ENCODE peak calls at places on chromosomes 3 and 15, in five cellular contexts. Z is psoas muscle, I is cardiac muscle cell, B is left ventricle myocardium inferior, R is ovary. Q is an unnamed sample.

GRCh38 chr3:151795276-151795675 is 18.6 kb upstream of the AADAC start:
- DNase-seq in R (no peak), B (no peak), I (no peak), Z (no peak), Q (no peak)

GRCh38 chr3:144923051-144923450 is 951.4 kb downstream of the DIPK2A start:
- DNase-seq in I (no peak), R (no peak), B (no peak), Z (no peak), Q (no peak)

GRCh38 chr3:16841906-16842709 is 42.6 kb upstream of the PLCL2 start:
- DNase-seq in R (no peak), Z (peak), B (peak), I (peak), Q (no peak)

GRCh38 chr15:65824031-65824743 is 32.1 kb upstream of the DENND4A start:
- DNase-seq in R (no peak), Z (no peak), I (peak), B (no peak), Q (no peak)

GRCh38 chr3:188979669-188980311 is 192.0 kb upstream of the TPRG1 start:
- DNase-seq in B (no peak), R (no peak), Z (no peak), I (no peak), Q (no peak)

GRCh38 chr3:18153571-18154173 is 271.5 kb downstream of the SATB1 start:
- DNase-seq in I (no peak), Z (no peak), B (no peak), R (no peak), Q (no peak)

GRCh38 chr3:148763921-148764320 is 63.7 kb upstream of the CPB1 start:
- DNase-seq in Z (no peak), I (no peak), B (no peak), R (no peak), Q (no peak)

GRCh38 chr3:62548806-62549205 is 175.5 kb upstream of the FEZF2 start:
- DNase-seq in Z (no peak), I (no peak), B (no peak), R (no peak), Q (no peak)

GRCh38 chr3:119331661-119332060 is 37.5 kb downstream of the ARHGAP31 start:
- DNase-seq in B (no peak), R (no peak), I (peak), Z (no peak), Q (no peak)

DNA sequence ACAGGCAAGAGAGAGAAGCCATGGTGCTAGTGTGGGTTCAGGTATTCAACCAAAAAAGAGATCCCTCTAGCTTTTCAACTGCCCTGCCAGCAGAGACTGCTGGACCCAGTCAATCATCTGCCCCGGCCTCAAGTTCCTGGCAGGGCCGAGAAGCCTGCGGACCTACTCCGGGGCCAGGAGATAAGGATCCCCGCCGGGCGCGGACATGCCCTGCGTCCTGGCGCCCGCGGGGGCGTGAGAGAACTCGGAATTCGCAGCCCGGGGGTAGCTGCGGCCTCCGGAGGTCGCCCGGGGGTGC is 821 bp upstream of the MAGI1 start:
- DNase-seq in I (peak), R (peak), B (peak), Z (peak), Q (peak)
- H3K27ac ChIP-seq in I (peak), R (no peak), B (peak), Z (peak), Q (peak)

GRCh38 chr3:89947357-89947954 is 840.0 kb downstream of the EPHA3 start:
- DNase-seq in R (no peak), B (no peak), I (peak), Z (no peak), Q (no peak)
- H3K4me3 ChIP-seq in R (no peak), B (no peak), I (no peak), Z (no peak), Q (no peak)

GRCh38 chr3:64814360-64814759 is 126.6 kb upstream of the ADAMTS9 start:
- DNase-seq in I (peak), R (no peak), B (no peak), Z (no peak), Q (peak)
- H3K27ac ChIP-seq in I (peak), R (no peak), B (peak), Z (peak), Q (peak)

GRCh38 chr15:90049030-90049429 is 47.9 kb downstream of the ZNF710 start:
- DNase-seq in Z (peak), I (no peak), R (no peak), B (no peak), Q (no peak)

GRCh38 chr15:90047956-90048575 is 46.9 kb downstream of the ZNF710 start:
- DNase-seq in B (no peak), Z (peak), R (no peak), I (no peak), Q (no peak)

GRCh38 chr15:90044916-90045371 is 43.8 kb downstream of the ZNF710 start:
- DNase-seq in I (no peak), R (no peak), B (no peak), Z (no peak), Q (no peak)

GRCh38 chr15:90046289-90046688 is 45.2 kb downstream of the ZNF710 start:
- DNase-seq in R (no peak), B (no peak), Z (peak), I (no peak), Q (no peak)

DNA sequence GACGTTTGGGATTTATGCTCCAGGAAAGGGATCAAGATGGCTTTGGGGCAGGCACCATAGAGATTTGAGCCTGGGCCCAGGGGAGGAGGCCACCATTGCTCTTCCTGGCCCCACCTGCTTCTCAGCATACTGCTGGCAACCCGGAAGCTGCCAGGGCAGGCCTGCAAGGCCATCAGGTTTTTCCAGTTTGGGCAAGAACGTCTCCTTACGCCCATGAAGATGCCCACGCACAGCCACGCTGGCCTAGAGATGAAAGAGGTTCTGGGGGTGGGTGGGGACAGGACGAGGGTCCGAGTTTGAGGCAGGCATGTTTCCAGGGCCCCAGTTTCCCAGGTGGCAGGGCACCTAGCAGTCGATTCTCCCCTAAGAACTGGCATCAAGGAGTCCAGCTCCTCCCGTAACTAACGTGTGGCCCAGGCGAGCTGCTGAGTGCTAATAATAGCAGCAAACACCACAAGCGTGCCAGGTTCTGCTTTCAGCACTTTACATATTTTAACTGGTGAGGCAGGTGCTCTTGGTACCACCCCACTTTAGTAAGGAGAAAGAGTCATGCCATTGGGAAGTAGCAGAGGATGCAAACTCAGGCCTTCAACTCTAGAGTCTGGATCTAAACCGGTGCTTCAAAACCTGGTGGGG is 45.8 kb downstream of the ZNF710 start:
- DNase-seq in Z (peak), R (no peak), B (no peak), I (peak), Q (no peak)
- H3K4me3 ChIP-seq in Z (no peak), R (no peak), B (no peak), I (no peak), Q (no peak)

DNA sequence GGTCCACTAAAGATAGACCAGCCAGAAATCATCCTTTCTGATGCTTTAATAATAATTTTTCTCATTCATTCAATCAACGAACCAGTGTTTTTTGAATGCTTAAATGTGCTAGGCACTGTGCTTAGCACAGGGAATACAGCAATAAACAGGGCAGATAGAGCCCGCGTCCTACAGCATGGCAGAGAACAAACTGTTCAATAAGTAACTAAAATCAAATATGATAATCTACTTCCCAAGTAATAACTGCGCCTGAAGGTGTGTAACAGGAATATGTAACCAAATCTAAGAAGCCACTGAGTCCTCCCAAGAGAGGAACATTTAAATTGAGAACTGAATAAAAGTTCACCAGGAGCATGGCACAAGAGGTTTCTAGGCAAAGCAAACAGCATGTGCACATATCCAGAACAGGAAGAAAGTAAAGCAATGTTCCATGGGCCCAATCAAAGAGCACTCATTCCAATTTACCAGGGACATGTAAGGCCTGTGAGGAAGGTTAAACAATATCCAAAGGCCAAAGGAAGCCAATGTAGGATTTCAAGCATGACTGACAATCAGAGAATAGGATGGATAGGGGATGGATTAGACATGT is 311.0 kb upstream of the RARB start:
- DNase-seq in R (no peak), I (no peak), B (no peak), Z (no peak), Q (no peak)
- H3K27ac ChIP-seq in R (no peak), I (no peak), B (no peak), Z (no peak), Q (no peak)

DNA sequence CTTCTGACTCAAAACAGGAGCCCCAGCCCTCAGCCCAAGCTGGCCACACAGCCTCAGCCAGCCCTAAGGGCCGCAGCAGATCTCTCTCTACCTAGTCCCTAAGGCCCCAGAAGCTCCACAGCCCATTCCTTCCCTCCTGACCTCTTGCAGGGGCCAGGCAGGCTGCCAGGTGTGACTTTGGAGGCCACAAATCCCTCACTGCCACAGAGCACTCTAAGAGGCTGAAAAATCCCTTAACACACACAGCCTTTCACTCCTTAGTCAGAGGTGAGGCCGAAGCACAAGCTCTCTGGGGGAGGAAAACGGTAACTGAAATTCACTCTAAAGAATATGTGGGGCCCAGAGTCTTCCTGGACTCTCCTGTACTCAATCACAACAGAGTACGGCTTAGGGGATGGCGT is 23.3 kb downstream of the LRRC2 start:
- DNase-seq in Z (no peak), R (no peak), B (peak), I (no peak), Q (no peak)
- H3K4me3 ChIP-seq in Z (no peak), R (no peak), B (no peak), I (no peak), Q (no peak)

GRCh38 chr3:24149032-24149431 is 203.9 kb downstream of the NR1D2 start:
- DNase-seq in B (no peak), I (peak), R (no peak), Z (no peak), Q (no peak)

GRCh38 chr3:24154003-24154695 is 209.1 kb downstream of the NR1D2 start:
- DNase-seq in R (no peak), Z (no peak), B (no peak), I (no peak), Q (no peak)

GRCh38 chr3:24155291-24155690 is 210.2 kb downstream of the NR1D2 start:
- DNase-seq in R (no peak), B (no peak), I (no peak), Z (no peak), Q (no peak)

GRCh38 chr3:24154751-24155150 is 209.7 kb downstream of the NR1D2 start:
- DNase-seq in R (no peak), B (no peak), Z (no peak), I (no peak), Q (no peak)

GRCh38 chr3:24151595-24151994 is 206.5 kb downstream of the NR1D2 start:
- DNase-seq in R (no peak), B (no peak), Z (no peak), I (no peak), Q (no peak)
- H3K27ac ChIP-seq in R (no peak), B (peak), Z (peak), I (no peak), Q (peak)

DNA sequence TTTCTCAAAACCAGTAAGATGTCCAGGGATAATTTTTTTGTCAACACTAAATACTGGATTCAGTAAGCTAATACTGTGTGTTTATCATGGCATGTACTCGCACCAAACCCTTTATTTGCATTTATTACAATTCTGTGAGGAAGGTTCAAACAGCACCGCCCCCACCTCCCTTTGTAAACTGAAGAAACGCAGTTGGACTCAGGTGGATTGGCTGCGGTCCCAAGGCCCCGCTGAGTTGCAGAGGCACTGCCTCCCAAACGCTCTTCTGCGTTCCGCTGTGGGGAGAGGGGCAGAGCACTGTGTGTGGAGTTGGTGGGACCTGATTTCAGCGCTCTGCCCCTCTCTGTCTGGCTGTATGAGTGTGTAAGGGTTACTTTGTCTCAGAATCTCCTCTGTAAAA is 1.2 kb downstream of the RCCD1 start:
- DNase-seq in I (no peak), Z (no peak), R (no peak), B (no peak), Q (no peak)
- H3K4me3 ChIP-seq in I (no peak), Z (no peak), R (no peak), B (peak), Q (peak)

DNA sequence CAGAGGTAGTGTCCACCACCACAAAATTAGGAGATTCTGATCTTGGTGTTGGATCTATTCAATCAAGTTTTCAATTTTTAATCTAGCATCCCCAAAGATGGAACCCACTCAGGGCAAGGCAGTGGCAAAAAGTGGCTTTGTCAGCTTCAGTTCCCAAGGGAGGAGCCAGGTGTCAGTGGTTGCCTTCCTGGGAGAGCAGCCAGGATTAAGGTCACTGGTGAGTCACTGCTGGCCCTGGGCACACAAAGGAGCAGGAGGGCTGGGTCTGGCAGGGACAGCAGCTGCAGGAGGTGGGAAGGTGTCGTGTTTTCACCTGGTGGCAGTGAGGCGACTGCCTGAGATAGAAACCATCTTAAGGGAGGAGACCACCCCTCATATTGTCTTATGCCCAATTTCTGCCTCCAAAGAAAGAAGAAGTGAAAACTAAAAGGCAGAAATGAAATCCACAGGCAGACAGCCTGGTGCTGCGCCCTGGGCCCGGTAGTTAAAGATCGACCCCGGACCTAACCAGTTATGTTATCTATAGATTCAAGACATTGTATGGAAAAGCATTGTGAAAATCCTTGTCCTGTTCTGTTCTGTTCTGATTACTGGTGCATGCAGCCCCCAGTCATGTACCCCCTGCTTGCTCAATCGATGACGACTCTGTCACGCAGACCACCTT is 5.9 kb upstream of the KLHL25 start:
- DNase-seq in I (no peak), Z (peak), B (peak), R (no peak), Q (peak)
- H3K27ac ChIP-seq in I (no peak), Z (no peak), B (no peak), R (no peak), Q (no peak)

Q was measured in heart left ventricle.